ENCODE peak calls at places on chromosomes 5 and 9, in seven cellular contexts. L is AG10803, Z is B cell, E is A549, A is GM23338, Y is psoas muscle, B is CD14-positive monocyte. W is an unnamed sample.

GRCh38 chr5:20972419-20972925 is 984.5 kb upstream of the CDH18 start:
- DNase-seq in L (no peak), Z (peak; percentile 43), E (peak; percentile 3), A (peak; percentile 68), Y (peak; percentile 74), B (no peak), W (no peak)

GRCh38 chr9:4290427-4290837 is 9.4 kb downstream of the GLIS3 start:
- DNase-seq in L (no peak), Z (no peak), E (no peak), A (no peak), Y (no peak), B (no peak), W (no peak)

GRCh38 chr5:88662801-88663360 is 220.1 kb downstream of the MEF2C start:
- DNase-seq in L (no peak), Z (no peak), E (no peak), A (no peak), Y (no peak), B (no peak), W (no peak)

GRCh38 chr5:66989286-66989685 is 207.3 kb downstream of the CD180 start:
- DNase-seq in L (peak; percentile 72), Z (no peak), E (no peak), A (peak; percentile 47), Y (no peak), B (no peak), W (no peak)

GRCh38 chr9:96854073-96854876 is at the start of gene ZNF782:
- DNase-seq in L (peak; percentile 88), Z (peak; percentile 90), E (peak; percentile 83), A (peak; percentile 99), Y (peak; percentile 95), B (peak; percentile 83), W (peak; percentile 96)

GRCh38 chr9:37650299-37650872 is 368 bp upstream of the FRMPD1 start:
- DNase-seq in L (no peak), Z (no peak), E (no peak), A (peak; percentile 26), Y (no peak), B (no peak), W (no peak)

GRCh38 chr9:126496781-126497667 is 116.7 kb upstream of the LMX1B start:
- DNase-seq in L (no peak), Z (no peak), E (no peak), A (no peak), Y (no peak), B (peak; percentile 25), W (peak; percentile 70)

GRCh38 chr5:1017056-1017455 is 8.5 kb downstream of the NKD2 start:
- DNase-seq in L (no peak), Z (peak; percentile 19), E (no peak), A (no peak), Y (peak; percentile 39), B (no peak), W (peak; percentile 78)

GRCh38 chr5:109929371-109929770 is 239.6 kb downstream of the MAN2A1 start:
- DNase-seq in L (no peak), Z (no peak), E (no peak), A (no peak), Y (no peak), B (no peak), W (no peak)

GRCh38 chr9:129176786-129177442 is 1.1 kb downstream of the IER5L start:
- DNase-seq in L (no peak), Z (no peak), E (no peak), A (peak; percentile 46), Y (peak; percentile 66), B (no peak), W (no peak)

GRCh38 chr5:97877578-97877977 is 694.5 kb upstream of the RIOK2 start:
- DNase-seq in L (peak; percentile 3), Z (no peak), E (no peak), A (peak; percentile 1), Y (no peak), B (no peak), W (no peak)

GRCh38 chr5:37086466-37087178 is 162.6 kb downstream of the CPLANE1 start:
- DNase-seq in L (peak; percentile 34), Z (no peak), E (no peak), A (peak; percentile 53), Y (no peak), B (no peak), W (no peak)

GRCh38 chr9:70058569-70059161 is 15.0 kb downstream of the MAMDC2 start:
- DNase-seq in L (no peak), Z (no peak), E (no peak), A (no peak), Y (no peak), B (no peak), W (no peak)

GRCh38 chr5:84372066-84372700 is 12.5 kb downstream of the EDIL3 start:
- DNase-seq in L (peak; percentile 61), Z (no peak), E (no peak), A (peak; percentile 17), Y (no peak), B (no peak), W (no peak)

GRCh38 chr9:83030391-83031107 is 32.4 kb downstream of the RASEF start:
- DNase-seq in L (peak; percentile 63), Z (no peak), E (no peak), A (no peak), Y (no peak), B (no peak), W (no peak)

GRCh38 chr9:122900791-122901190 is 4.4 kb downstream of the RC3H2 start:
- DNase-seq in L (peak; percentile 23), Z (no peak), E (no peak), A (no peak), Y (no peak), B (no peak), W (no peak)

DNA sequence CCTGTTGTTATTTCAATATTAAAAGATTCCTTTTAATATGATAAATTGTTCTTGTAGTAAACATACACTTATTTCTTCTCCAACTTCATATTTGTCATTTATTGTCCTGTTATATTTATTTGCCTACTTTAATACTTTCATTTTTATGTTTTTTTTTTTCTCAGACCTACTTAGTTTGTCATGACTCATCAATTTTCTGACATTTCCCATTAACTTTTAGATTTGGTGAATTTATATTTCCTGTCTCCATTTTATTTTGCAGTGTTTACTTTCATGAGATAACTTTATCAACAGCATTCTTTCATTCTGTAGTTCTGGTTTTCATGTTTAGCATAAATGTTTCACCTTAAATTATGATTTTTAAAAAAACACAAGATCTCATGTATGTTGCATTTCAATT is 788.7 kb downstream of the EFNA5 start:
- DNase-seq in L (no peak), Z (no peak), E (no peak), A (no peak), Y (no peak), B (no peak), W (no peak)
- TF ChIP-seq CTCF in L (no peak), Z (no peak), E (no peak), A (no peak), Y (no peak), B (no peak), W (no peak)

GRCh38 chr5:135553688-135554462 is 18.1 kb upstream of the NEUROG1 start:
- DNase-seq in L (peak; percentile 21), Z (no peak), E (peak; percentile 81), A (peak; percentile 78), Y (no peak), B (no peak), W (no peak)
- TF ChIP-seq CTCF in L (peak; percentile 49), Z (no peak), E (peak; percentile 58), A (peak; percentile 68), Y (peak; percentile 6), B (no peak), W (peak; percentile 69)

GRCh38 chr9:104861406-104861805 is 66.5 kb downstream of the ABCA1 start:
- DNase-seq in L (no peak), Z (no peak), E (no peak), A (no peak), Y (no peak), B (no peak), W (no peak)

GRCh38 chr9:104866186-104866585 is 61.8 kb downstream of the ABCA1 start:
- DNase-seq in L (peak; percentile 59), Z (no peak), E (no peak), A (no peak), Y (no peak), B (peak; percentile 88), W (no peak)

GRCh38 chr9:104860280-104860679 is 67.7 kb downstream of the ABCA1 start:
- DNase-seq in L (peak; percentile 73), Z (peak; percentile 46), E (no peak), A (no peak), Y (no peak), B (no peak), W (no peak)

GRCh38 chr9:104864675-104865104 is 63.3 kb downstream of the ABCA1 start:
- DNase-seq in L (peak; percentile 77), Z (no peak), E (no peak), A (no peak), Y (no peak), B (no peak), W (no peak)

GRCh38 chr9:104863180-104863883 is 64.6 kb downstream of the ABCA1 start:
- DNase-seq in L (peak; percentile 82), Z (peak; percentile 56), E (peak; percentile 75), A (peak; percentile 91), Y (no peak), B (no peak), W (no peak)
- TF ChIP-seq CTCF in L (peak; percentile 92), Z (peak; percentile 82), E (peak; percentile 80), A (peak; percentile 95), Y (peak; percentile 79), B (peak; percentile 81), W (peak; percentile 97)

GRCh38 chr9:130766904-130767262 is 68.2 kb upstream of the ABL1 start:
- DNase-seq in L (no peak), Z (no peak), E (no peak), A (no peak), Y (no peak), B (no peak), W (no peak)

GRCh38 chr9:130768265-130768664 is 66.8 kb upstream of the ABL1 start:
- DNase-seq in L (peak; percentile 37), Z (no peak), E (no peak), A (peak; percentile 64), Y (no peak), B (peak; percentile 62), W (no peak)

GRCh38 chr9:130763585-130764200 is 70.1 kb downstream of the EXOSC2 start:
- DNase-seq in L (no peak), Z (no peak), E (no peak), A (no peak), Y (no peak), B (no peak), W (no peak)

GRCh38 chr9:130765135-130766030 is 69.7 kb upstream of the ABL1 start:
- DNase-seq in L (peak; percentile 28), Z (no peak), E (no peak), A (no peak), Y (no peak), B (no peak), W (no peak)

DNA sequence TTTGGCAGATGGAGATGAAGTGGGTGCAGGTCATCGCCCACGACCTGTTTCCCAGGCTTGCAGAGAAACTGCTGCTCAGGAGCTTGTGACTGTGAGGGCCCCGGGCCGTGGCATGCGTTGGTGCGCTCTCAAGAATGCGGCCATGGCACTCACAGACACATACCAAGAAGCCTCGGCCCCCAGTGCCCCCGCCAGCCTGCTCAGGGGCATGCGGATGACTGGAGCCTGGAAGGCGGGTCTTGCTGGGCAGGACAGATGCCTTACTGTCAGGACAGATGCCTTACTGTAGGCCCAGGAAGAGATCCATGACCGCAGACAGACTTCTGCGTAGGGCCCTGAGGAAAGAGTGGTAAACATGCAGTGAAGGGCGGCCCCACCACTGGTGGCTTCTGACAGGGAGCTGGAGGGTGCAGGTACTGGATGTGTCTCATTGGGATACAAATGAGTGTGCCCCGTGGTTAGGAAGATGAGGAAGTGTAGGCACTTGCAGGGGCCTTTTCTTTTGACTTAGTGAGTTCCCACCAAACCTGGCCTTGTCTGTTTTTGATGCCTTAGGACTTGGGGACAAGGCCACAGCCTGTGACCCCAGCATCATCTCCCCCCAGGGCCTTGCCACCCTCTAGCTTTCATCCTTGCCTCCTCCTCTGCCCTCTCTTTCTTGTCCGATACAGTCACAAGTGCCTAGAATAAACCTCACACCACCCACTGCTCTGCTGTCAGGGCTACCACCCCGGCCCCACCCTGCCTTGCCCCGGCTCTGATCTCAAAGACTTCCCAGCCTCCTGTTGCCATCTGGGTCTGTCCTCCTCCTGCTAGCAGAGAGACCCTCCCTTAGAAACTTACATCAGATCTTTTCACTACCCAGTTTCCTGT is 68.8 kb upstream of the ABL1 start:
- DNase-seq in L (peak; percentile 32), Z (no peak), E (no peak), A (no peak), Y (peak; percentile 74), B (no peak), W (no peak)
- TF ChIP-seq CTCF in L (no peak), Z (no peak), E (no peak), A (no peak), Y (no peak), B (no peak), W (no peak)

W was measured in chondrocyte.